ENCODE peak calls at places on chromosome 16, in nine cellular contexts. One of them, this sample, is unnamed.
A peak's percentile ranks its signal among the peaks of the same experiment; 100 is the strongest.

GRCh38 chr16:50683689-50684374 is 2.7 kb upstream of the SNX20 start:
- DNase-seq in Peyer's patch: peak; percentile 83
- DNase-seq in tibial nerve: no peak
- DNase-seq in GM12891: no peak
- DNase-seq in body of pancreas: no peak
- DNase-seq in stomach: peak; percentile 50
- DNase-seq in HCT116: no peak
- DNase-seq in A549: no peak
- DNase-seq in prostate gland: no peak
- DNase-seq in this sample: no peak

GRCh38 chr16:74315059-74315458 is 18.4 kb downstream of the PSMD7 start:
- DNase-seq in stomach: no peak
- DNase-seq in HCT116: no peak
- DNase-seq in A549: no peak
- DNase-seq in prostate gland: no peak
- DNase-seq in Peyer's patch: no peak
- DNase-seq in tibial nerve: no peak
- DNase-seq in GM12891: no peak
- DNase-seq in body of pancreas: no peak
- DNase-seq in this sample: no peak

GRCh38 chr16:546909-547770 is 13.1 kb upstream of the PRR35 start:
- DNase-seq in tibial nerve: peak; percentile 54
- DNase-seq in Peyer's patch: peak; percentile 82
- DNase-seq in stomach: peak; percentile 78
- DNase-seq in prostate gland: peak; percentile 77
- DNase-seq in body of pancreas: peak; percentile 73
- DNase-seq in A549: peak; percentile 71
- DNase-seq in GM12891: no peak
- DNase-seq in HCT116: no peak
- DNase-seq in this sample: no peak

GRCh38 chr16:51095890-51096626 is 55.0 kb downstream of the SALL1 start:
- DNase-seq in stomach: no peak
- DNase-seq in A549: no peak
- DNase-seq in Peyer's patch: no peak
- DNase-seq in body of pancreas: no peak
- DNase-seq in GM12891: no peak
- DNase-seq in prostate gland: no peak
- DNase-seq in tibial nerve: no peak
- DNase-seq in HCT116: no peak
- DNase-seq in this sample: no peak

GRCh38 chr16:85928411-85928820 is 29.5 kb downstream of the IRF8 start:
- DNase-seq in prostate gland: no peak
- DNase-seq in GM12891: no peak
- DNase-seq in stomach: no peak
- DNase-seq in HCT116: no peak
- DNase-seq in A549: no peak
- DNase-seq in tibial nerve: peak; percentile 51
- DNase-seq in body of pancreas: peak; percentile 18
- DNase-seq in Peyer's patch: peak; percentile 66
- DNase-seq in this sample: peak; percentile 37

GRCh38 chr16:14409563-14409962 is 220.5 kb downstream of the PARN start:
- DNase-seq in stomach: no peak
- DNase-seq in Peyer's patch: peak; percentile 59
- DNase-seq in body of pancreas: no peak
- DNase-seq in HCT116: no peak
- DNase-seq in prostate gland: no peak
- DNase-seq in A549: peak; percentile 92
- DNase-seq in tibial nerve: peak; percentile 27
- DNase-seq in GM12891: no peak
- DNase-seq in this sample: peak; percentile 65

GRCh38 chr16:48811478-48811877 is 201.5 kb upstream of the N4BP1 start:
- DNase-seq in GM12891: no peak
- DNase-seq in prostate gland: no peak
- DNase-seq in tibial nerve: no peak
- DNase-seq in A549: no peak
- DNase-seq in Peyer's patch: no peak
- DNase-seq in stomach: no peak
- DNase-seq in body of pancreas: no peak
- DNase-seq in HCT116: no peak
- DNase-seq in this sample: no peak

GRCh38 chr16:67399218-67399733 is 6.0 kb upstream of the TPPP3 start:
- DNase-seq in prostate gland: no peak
- DNase-seq in A549: peak; percentile 37
- DNase-seq in body of pancreas: peak; percentile 47
- DNase-seq in HCT116: no peak
- DNase-seq in GM12891: peak; percentile 87
- DNase-seq in tibial nerve: no peak
- DNase-seq in stomach: peak; percentile 57
- DNase-seq in Peyer's patch: peak; percentile 70
- DNase-seq in this sample: no peak

GRCh38 chr16:68251812-68252211 is 6.6 kb downstream of the PLA2G15 start:
- DNase-seq in A549: no peak
- DNase-seq in Peyer's patch: no peak
- DNase-seq in prostate gland: no peak
- DNase-seq in tibial nerve: no peak
- DNase-seq in stomach: no peak
- DNase-seq in GM12891: no peak
- DNase-seq in body of pancreas: no peak
- DNase-seq in HCT116: no peak
- DNase-seq in this sample: peak; percentile 91

GRCh38 chr16:740459-740763 is 386 bp downstream of the CIAO3 start:
- DNase-seq in A549: no peak
- DNase-seq in HCT116: no peak
- DNase-seq in Peyer's patch: no peak
- DNase-seq in tibial nerve: no peak
- DNase-seq in prostate gland: no peak
- DNase-seq in body of pancreas: no peak
- DNase-seq in stomach: no peak
- DNase-seq in GM12891: no peak
- DNase-seq in this sample: no peak

GRCh38 chr16:2174396-2175131 is 19.0 kb downstream of the TRAF7 start:
- DNase-seq in GM12891: no peak
- DNase-seq in Peyer's patch: no peak
- DNase-seq in stomach: no peak
- DNase-seq in tibial nerve: no peak
- DNase-seq in prostate gland: no peak
- DNase-seq in A549: no peak
- DNase-seq in HCT116: no peak
- DNase-seq in body of pancreas: no peak
- DNase-seq in this sample: no peak

GRCh38 chr16:60230666-60231065 is 1496.5 kb upstream of the GOT2 start:
- DNase-seq in GM12891: no peak
- DNase-seq in Peyer's patch: no peak
- DNase-seq in HCT116: no peak
- DNase-seq in body of pancreas: no peak
- DNase-seq in tibial nerve: no peak
- DNase-seq in A549: no peak
- DNase-seq in stomach: no peak
- DNase-seq in prostate gland: no peak
- DNase-seq in this sample: no peak

GRCh38 chr16:11240636-11241473 is 15.1 kb downstream of the SOCS1 start:
- DNase-seq in prostate gland: no peak
- DNase-seq in HCT116: no peak
- DNase-seq in stomach: peak; percentile 61
- DNase-seq in body of pancreas: no peak
- DNase-seq in GM12891: no peak
- DNase-seq in tibial nerve: no peak
- DNase-seq in A549: no peak
- DNase-seq in Peyer's patch: no peak
- DNase-seq in this sample: peak; percentile 72

GRCh38 chr16:57315401-57315800 is 30.9 kb upstream of the PLLP start:
- DNase-seq in tibial nerve: no peak
- DNase-seq in prostate gland: no peak
- DNase-seq in body of pancreas: no peak
- DNase-seq in Peyer's patch: no peak
- DNase-seq in HCT116: no peak
- DNase-seq in GM12891: no peak
- DNase-seq in A549: no peak
- DNase-seq in stomach: no peak
- DNase-seq in this sample: no peak

GRCh38 chr16:70348991-70349390 is 2.3 kb downstream of the DDX19A start:
- DNase-seq in prostate gland: no peak
- DNase-seq in HCT116: no peak
- DNase-seq in stomach: no peak
- DNase-seq in Peyer's patch: no peak
- DNase-seq in GM12891: no peak
- DNase-seq in tibial nerve: no peak
- DNase-seq in body of pancreas: no peak
- DNase-seq in A549: no peak
- DNase-seq in this sample: no peak

GRCh38 chr16:70345840-70346239 is 863 bp upstream of the DDX19A start:
- DNase-seq in HCT116: no peak
- DNase-seq in GM12891: no peak
- DNase-seq in Peyer's patch: no peak
- DNase-seq in A549: no peak
- DNase-seq in stomach: no peak
- DNase-seq in body of pancreas: no peak
- DNase-seq in tibial nerve: no peak
- DNase-seq in prostate gland: no peak
- DNase-seq in this sample: no peak

GRCh38 chr16:70349783-70350182 is 3.1 kb downstream of the DDX19A start:
- DNase-seq in A549: no peak
- DNase-seq in GM12891: no peak
- DNase-seq in HCT116: no peak
- DNase-seq in body of pancreas: no peak
- DNase-seq in stomach: no peak
- DNase-seq in Peyer's patch: no peak
- DNase-seq in tibial nerve: no peak
- DNase-seq in prostate gland: no peak
- DNase-seq in this sample: no peak
- TF ChIP-seq POLR2A in A549: no peak
- TF ChIP-seq POLR2A in GM12891: no peak
- TF ChIP-seq POLR2A in HCT116: no peak
- TF ChIP-seq POLR2A in body of pancreas: no peak
- TF ChIP-seq POLR2A in stomach: no peak
- TF ChIP-seq POLR2A in Peyer's patch: no peak
- TF ChIP-seq POLR2A in tibial nerve: no peak
- TF ChIP-seq POLR2A in prostate gland: no peak
- TF ChIP-seq POLR2A in this sample: no peak

GRCh38 chr16:87964049-87964448 is 12.8 kb downstream of the BANP start:
- DNase-seq in A549: no peak
- DNase-seq in HCT116: no peak
- DNase-seq in stomach: no peak
- DNase-seq in prostate gland: no peak
- DNase-seq in tibial nerve: no peak
- DNase-seq in GM12891: no peak
- DNase-seq in Peyer's patch: no peak
- DNase-seq in body of pancreas: no peak
- DNase-seq in this sample: no peak
- TF ChIP-seq POLR2A in A549: no peak
- TF ChIP-seq POLR2A in HCT116: no peak
- TF ChIP-seq POLR2A in stomach: no peak
- TF ChIP-seq POLR2A in prostate gland: no peak
- TF ChIP-seq POLR2A in tibial nerve: no peak
- TF ChIP-seq POLR2A in GM12891: no peak
- TF ChIP-seq POLR2A in Peyer's patch: no peak
- TF ChIP-seq POLR2A in body of pancreas: no peak
- TF ChIP-seq POLR2A in this sample: no peak

DNA sequence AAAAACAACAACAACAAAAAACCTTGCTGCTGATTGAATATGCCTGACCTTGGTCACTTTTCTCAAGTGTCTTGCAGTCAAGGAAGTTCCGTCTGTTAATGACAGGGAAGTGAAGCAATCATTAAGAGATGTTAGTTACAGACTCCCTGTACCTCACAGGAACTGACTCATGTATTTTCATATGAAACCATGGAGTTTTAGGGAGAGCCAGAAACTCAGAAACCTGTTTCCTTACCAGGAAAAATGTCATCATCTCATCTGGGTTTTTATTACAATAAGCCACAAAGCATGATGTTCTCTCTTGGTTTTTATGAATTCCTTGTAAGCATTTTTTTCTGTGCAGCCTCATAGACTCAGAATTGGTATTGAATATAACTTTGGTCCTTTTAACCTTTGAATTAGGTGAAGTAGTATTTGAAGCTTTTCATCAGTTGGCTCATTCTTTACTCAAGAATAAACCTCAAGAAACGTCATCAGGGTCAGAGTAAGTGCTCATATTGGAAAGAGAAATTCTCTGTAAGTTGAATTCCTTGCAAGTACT is 10.3 kb downstream of the LYRM1 start:
- DNase-seq in stomach: no peak
- DNase-seq in A549: peak; percentile 57
- DNase-seq in body of pancreas: no peak
- DNase-seq in HCT116: peak; percentile 75
- DNase-seq in GM12891: no peak
- DNase-seq in tibial nerve: no peak
- DNase-seq in prostate gland: no peak
- DNase-seq in Peyer's patch: no peak
- DNase-seq in this sample: no peak
- TF ChIP-seq POLR2A in stomach: no peak
- TF ChIP-seq POLR2A in A549: no peak
- TF ChIP-seq POLR2A in body of pancreas: no peak
- TF ChIP-seq POLR2A in HCT116: no peak
- TF ChIP-seq POLR2A in GM12891: no peak
- TF ChIP-seq POLR2A in tibial nerve: no peak
- TF ChIP-seq POLR2A in prostate gland: no peak
- TF ChIP-seq POLR2A in Peyer's patch: no peak
- TF ChIP-seq POLR2A in this sample: no peak

GRCh38 chr16:70251651-70252354 is at the start of gene EXOSC6:
- DNase-seq in body of pancreas: peak; percentile 92
- DNase-seq in prostate gland: peak; percentile 90
- DNase-seq in tibial nerve: peak; percentile 70
- DNase-seq in stomach: peak; percentile 92
- DNase-seq in A549: peak; percentile 97
- DNase-seq in GM12891: peak; percentile 93
- DNase-seq in HCT116: peak; percentile 87
- DNase-seq in Peyer's patch: peak; percentile 96
- DNase-seq in this sample: peak; percentile 81
- TF ChIP-seq POLR2A in body of pancreas: peak; percentile 78
- TF ChIP-seq POLR2A in prostate gland: peak; percentile 79
- TF ChIP-seq POLR2A in tibial nerve: peak; percentile 64
- TF ChIP-seq POLR2A in stomach: no peak
- TF ChIP-seq POLR2A in A549: peak; percentile 84
- TF ChIP-seq POLR2A in GM12891: peak; percentile 92
- TF ChIP-seq POLR2A in HCT116: peak; percentile 36
- TF ChIP-seq POLR2A in Peyer's patch: peak; percentile 66
- TF ChIP-seq POLR2A in this sample: peak; percentile 66

GRCh38 chr16:63719926-63720325 is 1401.9 kb downstream of the CDH11 start:
- DNase-seq in A549: no peak
- DNase-seq in stomach: no peak
- DNase-seq in HCT116: no peak
- DNase-seq in GM12891: no peak
- DNase-seq in Peyer's patch: peak; percentile 51
- DNase-seq in body of pancreas: no peak
- DNase-seq in tibial nerve: no peak
- DNase-seq in prostate gland: no peak
- DNase-seq in this sample: no peak
- TF ChIP-seq POLR2A in A549: no peak
- TF ChIP-seq POLR2A in stomach: no peak
- TF ChIP-seq POLR2A in HCT116: no peak
- TF ChIP-seq POLR2A in GM12891: no peak
- TF ChIP-seq POLR2A in Peyer's patch: no peak
- TF ChIP-seq POLR2A in body of pancreas: no peak
- TF ChIP-seq POLR2A in tibial nerve: no peak
- TF ChIP-seq POLR2A in prostate gland: no peak
- TF ChIP-seq POLR2A in this sample: no peak

GRCh38 chr16:89549007-89549700 is 11.3 kb upstream of the RPL13 start:
- DNase-seq in prostate gland: no peak
- DNase-seq in tibial nerve: no peak
- DNase-seq in body of pancreas: no peak
- DNase-seq in stomach: no peak
- DNase-seq in Peyer's patch: no peak
- DNase-seq in GM12891: no peak
- DNase-seq in A549: no peak
- DNase-seq in HCT116: no peak
- DNase-seq in this sample: no peak
- TF ChIP-seq POLR2A in prostate gland: no peak
- TF ChIP-seq POLR2A in tibial nerve: no peak
- TF ChIP-seq POLR2A in body of pancreas: no peak
- TF ChIP-seq POLR2A in stomach: no peak
- TF ChIP-seq POLR2A in Peyer's patch: no peak
- TF ChIP-seq POLR2A in GM12891: no peak
- TF ChIP-seq POLR2A in A549: no peak
- TF ChIP-seq POLR2A in HCT116: no peak
- TF ChIP-seq POLR2A in this sample: no peak

This sample was measured in gastrocnemius medialis.